ENCODE peak calls at places on chromosome X, in ten cellular contexts. One of them, this sample, is unnamed.

GRCh38 chrX:155094468-155095061 is 23.3 kb downstream of the BRCC3 start:
- DNase-seq in cardiac fibroblast: peak; percentile 36
- DNase-seq in heart right ventricle: no peak
- DNase-seq in AG04450: no peak
- DNase-seq in GM06990: no peak
- DNase-seq in prostate gland: no peak
- DNase-seq in epithelial cell of proximal tubule: no peak
- DNase-seq in fibroblast of pulmonary artery: peak; percentile 43
- DNase-seq in fibroblast of mammary gland: peak; percentile 45
- DNase-seq in HFF-Myc: no peak
- DNase-seq in this sample: peak; percentile 47

GRCh38 chrX:154484255-154485149 is 1.9 kb downstream of the UBL4A start:
- DNase-seq in cardiac fibroblast: no peak
- DNase-seq in heart right ventricle: no peak
- DNase-seq in AG04450: no peak
- DNase-seq in GM06990: no peak
- DNase-seq in prostate gland: no peak
- DNase-seq in epithelial cell of proximal tubule: no peak
- DNase-seq in fibroblast of pulmonary artery: no peak
- DNase-seq in fibroblast of mammary gland: peak; percentile 20
- DNase-seq in HFF-Myc: no peak
- DNase-seq in this sample: no peak

GRCh38 chrX:153865685-153866084 is 20.3 kb downstream of the L1CAM start:
- DNase-seq in cardiac fibroblast: no peak
- DNase-seq in heart right ventricle: no peak
- DNase-seq in AG04450: no peak
- DNase-seq in GM06990: no peak
- DNase-seq in prostate gland: no peak
- DNase-seq in epithelial cell of proximal tubule: no peak
- DNase-seq in fibroblast of pulmonary artery: no peak
- DNase-seq in fibroblast of mammary gland: no peak
- DNase-seq in HFF-Myc: no peak
- DNase-seq in this sample: no peak

GRCh38 chrX:24082446-24082845 is 27.7 kb downstream of the EIF2S3 start:
- DNase-seq in cardiac fibroblast: no peak
- DNase-seq in heart right ventricle: no peak
- DNase-seq in AG04450: no peak
- DNase-seq in GM06990: no peak
- DNase-seq in prostate gland: no peak
- DNase-seq in epithelial cell of proximal tubule: no peak
- DNase-seq in fibroblast of pulmonary artery: no peak
- DNase-seq in fibroblast of mammary gland: no peak
- DNase-seq in HFF-Myc: no peak
- DNase-seq in this sample: no peak

GRCh38 chrX:110159865-110160264 is 157.0 kb downstream of the TMEM164 start:
- DNase-seq in cardiac fibroblast: no peak
- DNase-seq in heart right ventricle: no peak
- DNase-seq in AG04450: no peak
- DNase-seq in GM06990: no peak
- DNase-seq in prostate gland: no peak
- DNase-seq in epithelial cell of proximal tubule: no peak
- DNase-seq in fibroblast of pulmonary artery: no peak
- DNase-seq in fibroblast of mammary gland: no peak
- DNase-seq in HFF-Myc: no peak
- DNase-seq in this sample: no peak

GRCh38 chrX:30627818-30628652 is 25.2 kb upstream of the GK start:
- DNase-seq in cardiac fibroblast: no peak
- DNase-seq in heart right ventricle: no peak
- DNase-seq in AG04450: no peak
- DNase-seq in GM06990: no peak
- DNase-seq in prostate gland: no peak
- DNase-seq in epithelial cell of proximal tubule: no peak
- DNase-seq in fibroblast of pulmonary artery: no peak
- DNase-seq in fibroblast of mammary gland: peak; percentile 11
- DNase-seq in HFF-Myc: no peak
- DNase-seq in this sample: no peak

GRCh38 chrX:53071604-53072417 is 10.4 kb upstream of the TSPYL2 start:
- DNase-seq in cardiac fibroblast: peak; percentile 65
- DNase-seq in heart right ventricle: peak; percentile 46
- DNase-seq in AG04450: no peak
- DNase-seq in GM06990: peak; percentile 76
- DNase-seq in prostate gland: peak; percentile 74
- DNase-seq in epithelial cell of proximal tubule: no peak
- DNase-seq in fibroblast of pulmonary artery: peak; percentile 65
- DNase-seq in fibroblast of mammary gland: peak; percentile 70
- DNase-seq in HFF-Myc: peak; percentile 16
- DNase-seq in this sample: peak; percentile 79

GRCh38 chrX:57817302-57817701 is 93.0 kb downstream of the ZXDA start:
- DNase-seq in cardiac fibroblast: peak; percentile 4
- DNase-seq in heart right ventricle: no peak
- DNase-seq in AG04450: no peak
- DNase-seq in GM06990: no peak
- DNase-seq in prostate gland: no peak
- DNase-seq in epithelial cell of proximal tubule: no peak
- DNase-seq in fibroblast of pulmonary artery: peak; percentile 11
- DNase-seq in fibroblast of mammary gland: peak; percentile 6
- DNase-seq in HFF-Myc: no peak
- DNase-seq in this sample: no peak

GRCh38 chrX:68658530-68658929 is 11.1 kb downstream of the STARD8 start:
- DNase-seq in cardiac fibroblast: peak; percentile 57
- DNase-seq in heart right ventricle: peak; percentile 65
- DNase-seq in AG04450: no peak
- DNase-seq in GM06990: no peak
- DNase-seq in prostate gland: no peak
- DNase-seq in epithelial cell of proximal tubule: no peak
- DNase-seq in fibroblast of pulmonary artery: no peak
- DNase-seq in fibroblast of mammary gland: peak; percentile 16
- DNase-seq in HFF-Myc: no peak
- DNase-seq in this sample: no peak

GRCh38 chrX:149830192-149830873 is 48.6 kb downstream of the MAGEA9 start:
- DNase-seq in cardiac fibroblast: peak; percentile 19
- DNase-seq in heart right ventricle: no peak
- DNase-seq in AG04450: no peak
- DNase-seq in GM06990: peak; percentile 72
- DNase-seq in prostate gland: no peak
- DNase-seq in epithelial cell of proximal tubule: no peak
- DNase-seq in fibroblast of pulmonary artery: peak; percentile 16
- DNase-seq in fibroblast of mammary gland: peak; percentile 2
- DNase-seq in HFF-Myc: no peak
- DNase-seq in this sample: peak; percentile 21

GRCh38 chrX:35622021-35622420 is 176.1 kb upstream of the MAGEB16 start:
- DNase-seq in cardiac fibroblast: no peak
- DNase-seq in heart right ventricle: no peak
- DNase-seq in AG04450: no peak
- DNase-seq in GM06990: no peak
- DNase-seq in prostate gland: no peak
- DNase-seq in epithelial cell of proximal tubule: no peak
- DNase-seq in fibroblast of pulmonary artery: no peak
- DNase-seq in fibroblast of mammary gland: no peak
- DNase-seq in HFF-Myc: no peak
- DNase-seq in this sample: no peak

GRCh38 chrX:12360389-12360788 is 222.1 kb downstream of the FRMPD4 start:
- DNase-seq in cardiac fibroblast: peak; percentile 39
- DNase-seq in heart right ventricle: no peak
- DNase-seq in AG04450: peak; percentile 30
- DNase-seq in GM06990: no peak
- DNase-seq in prostate gland: no peak
- DNase-seq in epithelial cell of proximal tubule: peak; percentile 6
- DNase-seq in fibroblast of pulmonary artery: peak; percentile 70
- DNase-seq in fibroblast of mammary gland: peak; percentile 75
- DNase-seq in HFF-Myc: no peak
- DNase-seq in this sample: no peak

GRCh38 chrX:120741452-120741851 is 111.6 kb upstream of the C1GALT1C1 start:
- DNase-seq in cardiac fibroblast: no peak
- DNase-seq in heart right ventricle: no peak
- DNase-seq in AG04450: no peak
- DNase-seq in GM06990: no peak
- DNase-seq in prostate gland: no peak
- DNase-seq in epithelial cell of proximal tubule: no peak
- DNase-seq in fibroblast of pulmonary artery: no peak
- DNase-seq in fibroblast of mammary gland: no peak
- DNase-seq in HFF-Myc: no peak
- DNase-seq in this sample: no peak

GRCh38 chrX:120739300-120739699 is 109.4 kb upstream of the C1GALT1C1 start:
- DNase-seq in cardiac fibroblast: no peak
- DNase-seq in heart right ventricle: no peak
- DNase-seq in AG04450: no peak
- DNase-seq in GM06990: no peak
- DNase-seq in prostate gland: no peak
- DNase-seq in epithelial cell of proximal tubule: no peak
- DNase-seq in fibroblast of pulmonary artery: no peak
- DNase-seq in fibroblast of mammary gland: no peak
- DNase-seq in HFF-Myc: no peak
- DNase-seq in this sample: no peak

GRCh38 chrX:120740072-120740471 is 110.2 kb upstream of the C1GALT1C1 start:
- DNase-seq in cardiac fibroblast: no peak
- DNase-seq in heart right ventricle: no peak
- DNase-seq in AG04450: no peak
- DNase-seq in GM06990: no peak
- DNase-seq in prostate gland: no peak
- DNase-seq in epithelial cell of proximal tubule: no peak
- DNase-seq in fibroblast of pulmonary artery: no peak
- DNase-seq in fibroblast of mammary gland: peak; percentile 43
- DNase-seq in HFF-Myc: no peak
- DNase-seq in this sample: no peak

GRCh38 chrX:120746153-120746552 is 116.3 kb upstream of the C1GALT1C1 start:
- DNase-seq in cardiac fibroblast: no peak
- DNase-seq in heart right ventricle: no peak
- DNase-seq in AG04450: no peak
- DNase-seq in GM06990: no peak
- DNase-seq in prostate gland: no peak
- DNase-seq in epithelial cell of proximal tubule: no peak
- DNase-seq in fibroblast of pulmonary artery: no peak
- DNase-seq in fibroblast of mammary gland: no peak
- DNase-seq in HFF-Myc: no peak
- DNase-seq in this sample: no peak

GRCh38 chrX:120743266-120743665 is 113.4 kb upstream of the C1GALT1C1 start:
- DNase-seq in cardiac fibroblast: no peak
- DNase-seq in heart right ventricle: no peak
- DNase-seq in AG04450: no peak
- DNase-seq in GM06990: no peak
- DNase-seq in prostate gland: no peak
- DNase-seq in epithelial cell of proximal tubule: no peak
- DNase-seq in fibroblast of pulmonary artery: no peak
- DNase-seq in fibroblast of mammary gland: no peak
- DNase-seq in HFF-Myc: no peak
- DNase-seq in this sample: no peak
- H3K4me3 ChIP-seq in cardiac fibroblast: no peak overlapping the region
- H3K4me3 ChIP-seq in heart right ventricle: no peak overlapping the region
- H3K4me3 ChIP-seq in AG04450: no peak overlapping the region
- H3K4me3 ChIP-seq in GM06990: no peak overlapping the region
- H3K4me3 ChIP-seq in prostate gland: no peak overlapping the region
- H3K4me3 ChIP-seq in epithelial cell of proximal tubule: no peak overlapping the region
- H3K4me3 ChIP-seq in fibroblast of pulmonary artery: no peak overlapping the region
- H3K4me3 ChIP-seq in fibroblast of mammary gland: no peak overlapping the region
- H3K4me3 ChIP-seq in HFF-Myc: no peak overlapping the region
- H3K4me3 ChIP-seq in this sample: no peak overlapping the region

DNA sequence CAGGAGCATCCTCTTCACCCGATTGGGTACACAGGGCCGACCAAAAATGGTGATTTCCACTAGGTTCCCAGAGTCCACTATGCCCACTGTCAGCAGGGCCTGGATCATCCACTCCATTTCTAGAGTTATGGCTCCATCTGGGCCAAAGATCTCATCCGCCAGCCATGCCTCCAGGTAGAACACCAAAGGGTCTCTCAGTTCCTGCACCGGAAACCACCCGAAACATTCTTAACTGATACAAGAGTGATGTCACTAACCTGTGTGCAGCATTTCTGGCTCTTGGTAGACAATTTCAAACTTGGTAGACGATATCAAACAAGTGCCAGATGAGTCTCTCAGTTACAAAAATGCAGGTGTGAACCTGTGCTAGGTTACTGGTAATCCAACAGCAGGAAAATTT is 306.1 kb downstream of the BCOR start:
- DNase-seq in cardiac fibroblast: no peak
- DNase-seq in heart right ventricle: no peak
- DNase-seq in AG04450: no peak
- DNase-seq in GM06990: no peak
- DNase-seq in prostate gland: no peak
- DNase-seq in epithelial cell of proximal tubule: no peak
- DNase-seq in fibroblast of pulmonary artery: no peak
- DNase-seq in fibroblast of mammary gland: no peak
- DNase-seq in HFF-Myc: no peak
- DNase-seq in this sample: no peak
- H3K4me3 ChIP-seq in cardiac fibroblast: no peak overlapping the region
- H3K4me3 ChIP-seq in heart right ventricle: no peak overlapping the region
- H3K4me3 ChIP-seq in AG04450: no peak overlapping the region
- H3K4me3 ChIP-seq in GM06990: no peak overlapping the region
- H3K4me3 ChIP-seq in prostate gland: no peak overlapping the region
- H3K4me3 ChIP-seq in epithelial cell of proximal tubule: no peak overlapping the region
- H3K4me3 ChIP-seq in fibroblast of pulmonary artery: no peak overlapping the region
- H3K4me3 ChIP-seq in fibroblast of mammary gland: no peak overlapping the region
- H3K4me3 ChIP-seq in HFF-Myc: no peak overlapping the region
- H3K4me3 ChIP-seq in this sample: no peak overlapping the region

GRCh38 chrX:111386884-111387283 is 25.1 kb downstream of the DCX start:
- DNase-seq in cardiac fibroblast: no peak
- DNase-seq in heart right ventricle: no peak
- DNase-seq in AG04450: no peak
- DNase-seq in GM06990: no peak
- DNase-seq in prostate gland: no peak
- DNase-seq in epithelial cell of proximal tubule: no peak
- DNase-seq in fibroblast of pulmonary artery: no peak
- DNase-seq in fibroblast of mammary gland: no peak
- DNase-seq in HFF-Myc: no peak
- DNase-seq in this sample: no peak
- H3K4me3 ChIP-seq in cardiac fibroblast: no peak overlapping the region
- H3K4me3 ChIP-seq in heart right ventricle: no peak overlapping the region
- H3K4me3 ChIP-seq in AG04450: no peak overlapping the region
- H3K4me3 ChIP-seq in GM06990: no peak overlapping the region
- H3K4me3 ChIP-seq in prostate gland: no peak overlapping the region
- H3K4me3 ChIP-seq in epithelial cell of proximal tubule: no peak overlapping the region
- H3K4me3 ChIP-seq in fibroblast of pulmonary artery: no peak overlapping the region
- H3K4me3 ChIP-seq in fibroblast of mammary gland: no peak overlapping the region
- H3K4me3 ChIP-seq in HFF-Myc: no peak overlapping the region
- H3K4me3 ChIP-seq in this sample: no peak overlapping the region

GRCh38 chrX:40827331-40827730 is 92.0 kb upstream of the MED14 start:
- DNase-seq in cardiac fibroblast: no peak
- DNase-seq in heart right ventricle: no peak
- DNase-seq in AG04450: no peak
- DNase-seq in GM06990: no peak
- DNase-seq in prostate gland: no peak
- DNase-seq in epithelial cell of proximal tubule: no peak
- DNase-seq in fibroblast of pulmonary artery: no peak
- DNase-seq in fibroblast of mammary gland: no peak
- DNase-seq in HFF-Myc: no peak
- DNase-seq in this sample: no peak

GRCh38 chrX:40816906-40817305 is 81.6 kb upstream of the MED14 start:
- DNase-seq in cardiac fibroblast: no peak
- DNase-seq in heart right ventricle: no peak
- DNase-seq in AG04450: no peak
- DNase-seq in GM06990: no peak
- DNase-seq in prostate gland: no peak
- DNase-seq in epithelial cell of proximal tubule: no peak
- DNase-seq in fibroblast of pulmonary artery: no peak
- DNase-seq in fibroblast of mammary gland: no peak
- DNase-seq in HFF-Myc: no peak
- DNase-seq in this sample: no peak

GRCh38 chrX:40818236-40818635 is 82.9 kb upstream of the MED14 start:
- DNase-seq in cardiac fibroblast: no peak
- DNase-seq in heart right ventricle: no peak
- DNase-seq in AG04450: no peak
- DNase-seq in GM06990: no peak
- DNase-seq in prostate gland: no peak
- DNase-seq in epithelial cell of proximal tubule: no peak
- DNase-seq in fibroblast of pulmonary artery: no peak
- DNase-seq in fibroblast of mammary gland: no peak
- DNase-seq in HFF-Myc: no peak
- DNase-seq in this sample: no peak

GRCh38 chrX:40821780-40822179 is 86.4 kb upstream of the MED14 start:
- DNase-seq in cardiac fibroblast: no peak
- DNase-seq in heart right ventricle: no peak
- DNase-seq in AG04450: no peak
- DNase-seq in GM06990: no peak
- DNase-seq in prostate gland: no peak
- DNase-seq in epithelial cell of proximal tubule: no peak
- DNase-seq in fibroblast of pulmonary artery: no peak
- DNase-seq in fibroblast of mammary gland: no peak
- DNase-seq in HFF-Myc: no peak
- DNase-seq in this sample: no peak
- H3K4me3 ChIP-seq in cardiac fibroblast: no peak overlapping the region
- H3K4me3 ChIP-seq in heart right ventricle: no peak overlapping the region
- H3K4me3 ChIP-seq in AG04450: no peak overlapping the region
- H3K4me3 ChIP-seq in GM06990: no peak overlapping the region
- H3K4me3 ChIP-seq in prostate gland: no peak overlapping the region
- H3K4me3 ChIP-seq in epithelial cell of proximal tubule: no peak overlapping the region
- H3K4me3 ChIP-seq in fibroblast of pulmonary artery: no peak overlapping the region
- H3K4me3 ChIP-seq in fibroblast of mammary gland: no peak overlapping the region
- H3K4me3 ChIP-seq in HFF-Myc: no peak overlapping the region
- H3K4me3 ChIP-seq in this sample: no peak overlapping the region